ENCODE peak calls at places on chromosomes 13 and 19, in five cellular contexts. A, L, Z, N and W are unnamed samples.
A peak's percentile ranks its signal among the peaks of the same experiment; 100 is the strongest.

GRCh38 chr13:101707659-101708058 is 255.2 kb downstream of the ITGBL1 start:
- DNase-seq in A (no peak), L (no peak), Z (no peak), N (no peak), W (no peak)

GRCh38 chr19:44005968-44006367 is 3.2 kb downstream of the ZNF230 start:
- DNase-seq in A (no peak), L (peak; percentile 51), Z (no peak), N (no peak), W (peak; percentile 53)

GRCh38 chr13:45861352-45861751 is 9.8 kb upstream of the SIAH3 start:
- DNase-seq in A (no peak), L (no peak), Z (peak; percentile 27), N (no peak), W (no peak)

GRCh38 chr19:10501971-10502523 is 1.1 kb downstream of the KEAP1 start:
- DNase-seq in A (peak; percentile 98), L (peak; percentile 59), Z (peak; percentile 37), N (peak; percentile 90), W (peak; percentile 46)

GRCh38 chr13:34352958-34353357 is 535.0 kb downstream of the RFC3 start:
- DNase-seq in A (no peak), L (no peak), Z (peak; percentile 29), N (no peak), W (no peak)

GRCh38 chr13:22960827-22961226 is 220.0 kb upstream of the SGCG start:
- DNase-seq in A (no peak), L (no peak), Z (no peak), N (peak; percentile 51), W (no peak)

GRCh38 chr13:21310220-21310619 is 133.8 kb downstream of the MRPL57 start:
- DNase-seq in A (no peak), L (no peak), Z (peak; percentile 64), N (no peak), W (no peak)

GRCh38 chr19:11017275-11018035 is 56.6 kb downstream of the SMARCA4 start:
- DNase-seq in A (no peak), L (no peak), Z (no peak), N (no peak), W (no peak)

GRCh38 chr13:24040835-24041234 is 119.7 kb upstream of the SPATA13 start:
- DNase-seq in A (no peak), L (no peak), Z (no peak), N (no peak), W (no peak)

GRCh38 chr19:13058951-13059660 is 43.6 kb downstream of the LYL1 start:
- DNase-seq in A (no peak), L (peak; percentile 23), Z (no peak), N (no peak), W (no peak)
- TF ChIP-seq CTCF in A (no peak), L (no peak), Z (no peak), N (no peak), W (peak; percentile 31)

DNA sequence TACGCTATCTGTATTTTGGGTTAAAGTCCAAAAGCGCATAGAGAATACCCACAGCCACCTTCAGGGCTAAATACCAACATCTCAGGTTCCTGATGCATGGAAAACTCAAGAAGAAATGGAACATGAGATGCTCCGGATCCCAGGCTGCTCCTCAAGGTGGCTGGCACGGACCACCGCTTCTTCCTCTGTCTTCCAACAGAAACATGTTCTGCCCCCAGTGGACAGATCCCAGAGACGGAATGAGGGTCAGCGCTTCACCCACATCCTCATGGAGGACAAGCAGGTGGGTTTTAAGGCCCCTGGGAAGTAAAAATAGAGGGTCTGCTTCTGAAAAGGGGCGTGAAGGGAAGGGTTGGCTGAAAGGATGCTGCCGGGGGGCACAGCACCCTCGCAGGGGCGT is 17.3 kb downstream of the COL4A1 start:
- DNase-seq in A (no peak), L (no peak), Z (no peak), N (peak; percentile 59), W (no peak)
- TF ChIP-seq CTCF in A (no peak), L (no peak), Z (no peak), N (no peak), W (no peak)

GRCh38 chr19:17394891-17395415 is 957 bp upstream of the CCDC194 start:
- DNase-seq in A (no peak), L (peak; percentile 60), Z (peak; percentile 52), N (no peak), W (peak; percentile 60)
- TF ChIP-seq CTCF in A (no peak), L (peak; percentile 84), Z (peak; percentile 65), N (peak; percentile 46), W (peak; percentile 72)

DNA sequence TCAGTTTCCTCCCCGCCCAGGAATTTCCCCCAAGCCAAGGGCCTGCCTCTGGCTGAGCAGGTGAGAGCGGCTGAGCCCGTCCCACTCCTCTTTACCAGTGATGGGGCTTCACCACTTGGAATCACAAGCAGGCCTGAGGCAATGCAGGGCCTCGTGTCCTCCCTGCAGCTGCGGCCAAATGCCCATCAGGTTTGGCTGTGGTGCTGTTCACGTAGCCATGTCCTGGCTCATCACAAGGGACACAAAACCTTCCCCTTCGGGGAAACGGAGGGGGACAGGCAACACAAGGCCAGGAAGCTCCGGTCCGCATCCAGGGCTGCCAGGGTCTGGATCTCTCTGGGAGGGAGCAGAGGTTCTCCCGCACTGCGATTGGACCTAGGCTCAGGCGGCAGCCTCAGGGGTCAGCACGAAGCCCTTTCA is 597 bp upstream of the SLC7A9 start:
- DNase-seq in A (no peak), L (no peak), Z (no peak), N (peak; percentile 50), W (no peak)
- TF ChIP-seq CTCF in A (no peak), L (no peak), Z (no peak), N (no peak), W (no peak)

DNA sequence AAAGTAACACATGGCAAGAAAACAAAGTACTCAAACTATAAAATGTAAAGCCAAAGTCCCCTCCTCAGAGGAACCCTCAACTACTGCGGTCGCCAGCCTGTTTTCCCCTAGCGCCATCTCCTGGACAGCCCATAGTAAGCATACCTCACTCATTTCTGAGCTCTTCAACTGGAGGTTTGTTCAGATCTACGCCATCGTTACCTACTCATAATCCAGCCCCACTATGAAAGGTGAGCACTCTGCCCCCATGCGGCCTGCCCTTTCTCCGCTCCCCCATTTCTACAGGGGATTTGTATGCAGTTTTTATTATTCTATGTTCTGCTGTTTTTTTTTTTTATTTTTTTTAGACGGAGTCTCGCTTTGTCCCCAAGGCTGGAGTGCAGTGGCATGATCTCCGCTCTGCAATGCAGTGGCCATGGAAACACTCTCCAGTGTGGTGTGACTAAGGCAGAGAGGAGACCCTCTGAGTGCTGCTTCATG is 26.2 kb downstream of the OPA3 start:
- DNase-seq in A (no peak), L (peak; percentile 57), Z (peak; percentile 30), N (no peak), W (no peak)
- TF ChIP-seq CTCF in A (peak; percentile 26), L (peak; percentile 77), Z (peak; percentile 59), N (peak; percentile 31), W (peak; percentile 63)

GRCh38 chr13:111344471-111345191 is 24.2 kb downstream of the TEX29 start:
- DNase-seq in A (peak; percentile 55), L (peak; percentile 29), Z (peak; percentile 65), N (no peak), W (peak; percentile 57)
- TF ChIP-seq CTCF in A (no peak), L (peak; percentile 32), Z (no peak), N (no peak), W (peak; percentile 51)

GRCh38 chr19:5005096-5005495 is 36.2 kb downstream of the KDM4B start:
- DNase-seq in A (no peak), L (no peak), Z (no peak), N (no peak), W (no peak)

GRCh38 chr19:5002143-5002542 is 33.2 kb downstream of the KDM4B start:
- DNase-seq in A (no peak), L (peak; percentile 23), Z (peak; percentile 82), N (no peak), W (peak; percentile 67)

GRCh38 chr19:5003781-5004180 is 34.9 kb downstream of the KDM4B start:
- DNase-seq in A (no peak), L (no peak), Z (no peak), N (no peak), W (peak; percentile 29)

GRCh38 chr19:5000120-5000611 is 31.3 kb downstream of the KDM4B start:
- DNase-seq in A (no peak), L (no peak), Z (no peak), N (no peak), W (no peak)

DNA sequence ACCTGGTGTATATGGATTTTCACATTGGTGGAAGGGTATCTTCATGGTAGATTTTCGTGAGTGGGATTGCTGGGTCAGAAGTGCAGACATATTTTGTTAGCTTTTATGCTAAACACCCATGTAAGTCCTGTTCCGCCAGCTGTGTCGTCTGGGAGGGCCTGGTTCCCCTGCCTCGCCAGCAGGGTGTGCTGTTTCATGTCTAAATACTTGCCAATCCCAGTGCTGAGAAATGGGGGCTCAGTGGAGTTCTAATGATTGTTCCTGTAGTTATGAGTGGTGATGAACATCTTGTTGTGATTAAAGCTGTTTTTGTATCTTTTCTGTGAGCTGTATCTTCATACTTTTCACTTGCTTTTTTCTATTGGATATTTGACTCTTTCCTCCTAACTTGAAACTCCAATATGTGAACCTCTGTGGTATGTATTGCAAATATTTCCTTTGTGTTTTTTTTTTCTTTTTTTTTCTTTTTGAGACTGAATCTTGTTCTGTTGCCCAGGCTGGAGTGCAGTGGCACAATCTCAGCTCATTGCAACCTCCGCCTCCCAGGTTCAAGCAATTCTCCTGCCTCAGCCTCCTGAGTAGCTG is 32.7 kb downstream of the KDM4B start:
- DNase-seq in A (no peak), L (peak; percentile 70), Z (peak; percentile 57), N (no peak), W (peak; percentile 88)
- TF ChIP-seq CTCF in A (peak; percentile 25), L (peak; percentile 82), Z (peak; percentile 74), N (peak; percentile 23), W (peak; percentile 89)

GRCh38 chr13:73272831-73273230 is 214.0 kb downstream of the KLF5 start:
- DNase-seq in A (no peak), L (no peak), Z (no peak), N (no peak), W (no peak)

GRCh38 chr13:73266640-73267180 is 207.9 kb downstream of the KLF5 start:
- DNase-seq in A (no peak), L (no peak), Z (no peak), N (no peak), W (no peak)

GRCh38 chr13:73262862-73263627 is 204.2 kb downstream of the KLF5 start:
- DNase-seq in A (no peak), L (no peak), Z (no peak), N (no peak), W (no peak)

GRCh38 chr13:73273276-73273675 is 214.5 kb downstream of the KLF5 start:
- DNase-seq in A (no peak), L (no peak), Z (no peak), N (no peak), W (no peak)

GRCh38 chr13:73268306-73268705 is 209.5 kb downstream of the KLF5 start:
- DNase-seq in A (no peak), L (peak; percentile 34), Z (peak; percentile 27), N (no peak), W (peak; percentile 66)
- TF ChIP-seq CTCF in A (no peak), L (no peak), Z (no peak), N (no peak), W (no peak)

GRCh38 chr19:42090687-42091086 is 14.7 kb downstream of the ZNF574 start:
- DNase-seq in A (no peak), L (no peak), Z (no peak), N (no peak), W (no peak)

GRCh38 chr19:42091300-42092266 is 15.6 kb downstream of the ZNF574 start:
- DNase-seq in A (no peak), L (peak; percentile 57), Z (no peak), N (no peak), W (peak; percentile 54)

GRCh38 chr19:42093505-42093904 is 17.5 kb downstream of the ZNF574 start:
- DNase-seq in A (no peak), L (no peak), Z (no peak), N (no peak), W (no peak)

GRCh38 chr19:42089772-42090171 is 13.8 kb downstream of the ZNF574 start:
- DNase-seq in A (no peak), L (no peak), Z (no peak), N (no peak), W (no peak)

GRCh38 chr19:42092350-42092749 is 16.4 kb downstream of the ZNF574 start:
- DNase-seq in A (no peak), L (peak; percentile 31), Z (no peak), N (no peak), W (no peak)
- TF ChIP-seq CTCF in A (no peak), L (peak; percentile 61), Z (peak; percentile 41), N (no peak), W (peak; percentile 46)